ENCODE peak calls at places on chromosome 2, in seven cellular contexts. One of them, this sample, is unnamed.

GRCh38 chr2:55923091-55923977 is at the start of gene EFEMP1:
- DNase-seq in progenitor cell of endocrine pancreas: peak; percentile 65
- DNase-seq in omental fat pad: peak; percentile 42
- DNase-seq in GM10248: peak; percentile 22
- DNase-seq in esophagus muscularis mucosa: no peak
- DNase-seq in neural crest cell: peak; percentile 48
- DNase-seq in body of pancreas: peak; percentile 62
- DNase-seq in this sample: peak; percentile 76

GRCh38 chr2:210225461-210225798 is 183 bp upstream of the ACADL start:
- DNase-seq in esophagus muscularis mucosa: no peak
- DNase-seq in neural crest cell: no peak
- DNase-seq in progenitor cell of endocrine pancreas: no peak
- DNase-seq in body of pancreas: no peak
- DNase-seq in GM10248: no peak
- DNase-seq in omental fat pad: no peak
- DNase-seq in this sample: no peak

GRCh38 chr2:230714122-230714453 is 1.4 kb downstream of the CAB39 start:
- DNase-seq in esophagus muscularis mucosa: no peak
- DNase-seq in progenitor cell of endocrine pancreas: no peak
- DNase-seq in omental fat pad: no peak
- DNase-seq in GM10248: peak; percentile 60
- DNase-seq in body of pancreas: no peak
- DNase-seq in neural crest cell: no peak
- DNase-seq in this sample: no peak

GRCh38 chr2:219300022-219300421 is 9.2 kb downstream of the PTPRN start:
- DNase-seq in esophagus muscularis mucosa: no peak
- DNase-seq in omental fat pad: no peak
- DNase-seq in progenitor cell of endocrine pancreas: no peak
- DNase-seq in GM10248: no peak
- DNase-seq in body of pancreas: no peak
- DNase-seq in neural crest cell: no peak
- DNase-seq in this sample: no peak

GRCh38 chr2:166803314-166803986 is 84.8 kb upstream of the XIRP2 start:
- DNase-seq in progenitor cell of endocrine pancreas: no peak
- DNase-seq in esophagus muscularis mucosa: no peak
- DNase-seq in omental fat pad: no peak
- DNase-seq in GM10248: no peak
- DNase-seq in neural crest cell: no peak
- DNase-seq in body of pancreas: no peak
- DNase-seq in this sample: no peak

GRCh38 chr2:127068351-127068741 is 38.6 kb downstream of the BIN1 start:
- DNase-seq in omental fat pad: no peak
- DNase-seq in esophagus muscularis mucosa: no peak
- DNase-seq in GM10248: no peak
- DNase-seq in progenitor cell of endocrine pancreas: no peak
- DNase-seq in body of pancreas: no peak
- DNase-seq in neural crest cell: no peak
- DNase-seq in this sample: no peak

GRCh38 chr2:43269706-43270105 is 43.3 kb upstream of the ZFP36L2 start:
- DNase-seq in progenitor cell of endocrine pancreas: no peak
- DNase-seq in GM10248: peak; percentile 32
- DNase-seq in neural crest cell: no peak
- DNase-seq in omental fat pad: peak; percentile 50
- DNase-seq in esophagus muscularis mucosa: peak; percentile 96
- DNase-seq in body of pancreas: no peak
- DNase-seq in this sample: no peak

GRCh38 chr2:36376319-36376765 is 20.8 kb downstream of the CRIM1 start:
- DNase-seq in esophagus muscularis mucosa: no peak
- DNase-seq in neural crest cell: no peak
- DNase-seq in omental fat pad: peak; percentile 74
- DNase-seq in progenitor cell of endocrine pancreas: no peak
- DNase-seq in GM10248: no peak
- DNase-seq in body of pancreas: peak; percentile 68
- DNase-seq in this sample: no peak

GRCh38 chr2:230181245-230181644 is 38.5 kb downstream of the SP110 start:
- DNase-seq in omental fat pad: no peak
- DNase-seq in body of pancreas: no peak
- DNase-seq in esophagus muscularis mucosa: peak; percentile 55
- DNase-seq in neural crest cell: no peak
- DNase-seq in GM10248: no peak
- DNase-seq in progenitor cell of endocrine pancreas: no peak
- DNase-seq in this sample: no peak

GRCh38 chr2:235793163-235793752 is 299.4 kb downstream of the AGAP1 start:
- DNase-seq in neural crest cell: peak; percentile 18
- DNase-seq in GM10248: no peak
- DNase-seq in progenitor cell of endocrine pancreas: no peak
- DNase-seq in esophagus muscularis mucosa: no peak
- DNase-seq in body of pancreas: no peak
- DNase-seq in omental fat pad: no peak
- DNase-seq in this sample: peak; percentile 32

DNA sequence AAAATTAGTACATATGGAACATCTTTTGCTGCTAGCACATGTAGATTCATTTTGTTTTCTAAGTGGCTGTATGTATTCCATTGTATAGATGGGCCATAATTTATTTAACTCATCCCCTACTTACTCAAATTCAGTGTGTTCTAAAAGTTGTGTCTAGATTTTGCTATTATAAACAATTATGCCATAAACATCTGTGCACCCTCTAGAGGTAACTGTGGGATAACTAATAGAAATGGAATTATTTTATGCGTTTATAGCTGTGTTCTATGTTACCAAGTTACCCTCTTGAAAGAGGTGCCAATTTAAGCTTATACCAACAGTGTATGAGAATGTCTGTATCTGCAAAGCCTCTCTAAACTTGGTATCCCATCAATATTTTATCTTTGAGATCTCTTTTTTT is 100.4 kb downstream of the MMADHC start:
- DNase-seq in esophagus muscularis mucosa: no peak
- DNase-seq in neural crest cell: no peak
- DNase-seq in GM10248: no peak
- DNase-seq in omental fat pad: no peak
- DNase-seq in progenitor cell of endocrine pancreas: no peak
- DNase-seq in body of pancreas: no peak
- DNase-seq in this sample: no peak
- TF ChIP-seq CTCF in esophagus muscularis mucosa: no peak
- TF ChIP-seq CTCF in neural crest cell: no peak
- TF ChIP-seq CTCF in GM10248: no peak
- TF ChIP-seq CTCF in omental fat pad: no peak
- TF ChIP-seq CTCF in progenitor cell of endocrine pancreas: no peak
- TF ChIP-seq CTCF in body of pancreas: no peak
- TF ChIP-seq CTCF in this sample: peak; percentile 53

DNA sequence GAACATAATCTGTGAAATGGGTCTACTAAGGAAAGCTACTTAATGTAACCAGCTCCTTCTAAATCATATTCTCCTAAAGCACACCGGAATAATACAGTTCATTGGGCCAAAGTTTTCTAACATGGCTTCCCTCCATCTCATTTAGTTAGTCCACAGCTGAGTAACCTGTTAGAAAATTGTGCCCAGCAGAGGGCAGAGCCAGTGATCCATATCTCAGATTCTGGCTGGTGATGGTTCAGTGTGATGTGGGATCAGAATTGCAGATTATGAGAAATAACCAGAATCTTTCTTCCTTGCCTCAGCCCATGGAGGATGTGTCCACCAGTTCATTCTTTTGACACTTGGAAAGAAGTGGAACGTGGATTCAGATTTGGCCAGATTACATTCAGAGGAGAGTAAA is 9.4 kb upstream of the CTLA4 start:
- DNase-seq in esophagus muscularis mucosa: no peak
- DNase-seq in neural crest cell: no peak
- DNase-seq in GM10248: no peak
- DNase-seq in omental fat pad: no peak
- DNase-seq in progenitor cell of endocrine pancreas: no peak
- DNase-seq in body of pancreas: no peak
- DNase-seq in this sample: no peak
- TF ChIP-seq CTCF in esophagus muscularis mucosa: no peak
- TF ChIP-seq CTCF in neural crest cell: no peak
- TF ChIP-seq CTCF in GM10248: no peak
- TF ChIP-seq CTCF in omental fat pad: no peak
- TF ChIP-seq CTCF in progenitor cell of endocrine pancreas: no peak
- TF ChIP-seq CTCF in body of pancreas: no peak
- TF ChIP-seq CTCF in this sample: no peak

DNA sequence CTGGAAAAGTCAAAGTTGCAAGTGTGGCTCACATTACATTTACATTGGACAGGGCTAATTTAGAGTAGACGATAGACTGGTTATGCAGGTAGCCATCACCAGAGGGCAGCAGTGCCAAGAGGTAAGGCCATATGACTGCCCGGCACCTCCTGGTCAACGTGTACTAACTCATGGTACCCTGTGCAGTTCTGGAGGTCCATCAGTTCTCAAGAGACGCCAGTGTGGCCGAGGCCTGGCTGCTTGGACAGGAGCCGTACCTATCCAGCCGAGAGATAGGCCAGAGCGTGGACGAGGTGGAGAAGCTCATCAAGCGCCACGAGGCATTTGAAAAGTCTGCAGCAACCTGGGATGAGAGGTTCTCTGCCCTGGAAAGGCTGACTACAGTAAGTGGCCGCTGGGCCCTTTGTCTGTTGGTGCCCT is 65.8 kb upstream of the EML6 start:
- DNase-seq in neural crest cell: peak; percentile 45
- DNase-seq in progenitor cell of endocrine pancreas: peak; percentile 31
- DNase-seq in esophagus muscularis mucosa: no peak
- DNase-seq in GM10248: peak; percentile 48
- DNase-seq in omental fat pad: no peak
- DNase-seq in body of pancreas: peak; percentile 71
- DNase-seq in this sample: no peak
- TF ChIP-seq CTCF in neural crest cell: peak; percentile 70
- TF ChIP-seq CTCF in progenitor cell of endocrine pancreas: peak; percentile 60
- TF ChIP-seq CTCF in esophagus muscularis mucosa: peak; percentile 50
- TF ChIP-seq CTCF in GM10248: peak; percentile 45
- TF ChIP-seq CTCF in omental fat pad: no peak
- TF ChIP-seq CTCF in body of pancreas: peak; percentile 41
- TF ChIP-seq CTCF in this sample: peak; percentile 66

DNA sequence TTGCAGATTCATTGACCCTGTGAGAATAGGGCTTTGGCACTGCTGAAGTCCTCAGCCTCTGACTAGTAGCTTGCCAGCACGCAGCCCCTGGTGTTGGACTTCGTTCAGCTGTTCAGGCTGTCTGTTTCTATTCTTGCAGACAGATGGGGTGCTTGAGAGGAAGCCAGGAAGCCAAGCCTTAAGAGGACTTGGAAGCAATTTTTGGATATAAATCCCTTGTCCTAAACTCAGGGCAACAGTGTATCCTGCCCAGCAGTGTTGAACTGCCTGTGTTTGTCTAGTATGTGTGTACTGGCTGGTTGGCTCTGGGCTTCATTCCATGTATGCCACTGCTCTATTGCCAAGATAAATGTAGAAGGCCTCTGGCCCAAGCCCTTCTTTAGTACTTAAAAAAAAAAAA is 108.6 kb downstream of the COMMD1 start:
- DNase-seq in body of pancreas: peak; percentile 65
- DNase-seq in progenitor cell of endocrine pancreas: no peak
- DNase-seq in omental fat pad: no peak
- DNase-seq in neural crest cell: no peak
- DNase-seq in esophagus muscularis mucosa: no peak
- DNase-seq in GM10248: no peak
- DNase-seq in this sample: no peak
- TF ChIP-seq CTCF in body of pancreas: no peak
- TF ChIP-seq CTCF in progenitor cell of endocrine pancreas: no peak
- TF ChIP-seq CTCF in omental fat pad: no peak
- TF ChIP-seq CTCF in neural crest cell: no peak
- TF ChIP-seq CTCF in esophagus muscularis mucosa: peak; percentile 43
- TF ChIP-seq CTCF in GM10248: no peak
- TF ChIP-seq CTCF in this sample: peak; percentile 31

GRCh38 chr2:168683996-168684395 is 118.4 kb upstream of the NOSTRIN start:
- DNase-seq in GM10248: no peak
- DNase-seq in progenitor cell of endocrine pancreas: no peak
- DNase-seq in omental fat pad: no peak
- DNase-seq in esophagus muscularis mucosa: no peak
- DNase-seq in body of pancreas: no peak
- DNase-seq in neural crest cell: no peak
- DNase-seq in this sample: no peak

GRCh38 chr2:168685619-168686453 is 116.6 kb upstream of the NOSTRIN start:
- DNase-seq in esophagus muscularis mucosa: no peak
- DNase-seq in neural crest cell: no peak
- DNase-seq in GM10248: no peak
- DNase-seq in body of pancreas: no peak
- DNase-seq in progenitor cell of endocrine pancreas: no peak
- DNase-seq in omental fat pad: no peak
- DNase-seq in this sample: no peak

GRCh38 chr2:168684921-168685618 is 117.4 kb upstream of the NOSTRIN start:
- DNase-seq in esophagus muscularis mucosa: no peak
- DNase-seq in omental fat pad: no peak
- DNase-seq in GM10248: no peak
- DNase-seq in body of pancreas: no peak
- DNase-seq in neural crest cell: no peak
- DNase-seq in progenitor cell of endocrine pancreas: no peak
- DNase-seq in this sample: no peak

GRCh38 chr2:168687314-168687713 is 115.1 kb upstream of the NOSTRIN start:
- DNase-seq in GM10248: no peak
- DNase-seq in omental fat pad: no peak
- DNase-seq in neural crest cell: no peak
- DNase-seq in esophagus muscularis mucosa: no peak
- DNase-seq in body of pancreas: no peak
- DNase-seq in progenitor cell of endocrine pancreas: no peak
- DNase-seq in this sample: no peak

GRCh38 chr2:168686485-168687191 is 115.8 kb upstream of the NOSTRIN start:
- DNase-seq in omental fat pad: no peak
- DNase-seq in esophagus muscularis mucosa: no peak
- DNase-seq in neural crest cell: no peak
- DNase-seq in body of pancreas: no peak
- DNase-seq in GM10248: no peak
- DNase-seq in progenitor cell of endocrine pancreas: no peak
- DNase-seq in this sample: peak; percentile 37
- TF ChIP-seq CTCF in omental fat pad: no peak
- TF ChIP-seq CTCF in esophagus muscularis mucosa: no peak
- TF ChIP-seq CTCF in neural crest cell: no peak
- TF ChIP-seq CTCF in body of pancreas: no peak
- TF ChIP-seq CTCF in GM10248: no peak
- TF ChIP-seq CTCF in progenitor cell of endocrine pancreas: no peak
- TF ChIP-seq CTCF in this sample: no peak